ENCODE peak calls at places on chromosomes 7 and 10, in seven cellular contexts. K is aorta, G is heart left ventricle, H is left ventricle myocardium inferior, A is A673, Z is AG10803, R is epithelial cell of esophagus. O is an unnamed sample.

GRCh38 chr10:12448729-12449391 is 99.5 kb downstream of the CAMK1D start:
- DNase-seq in K (no peak), G (no peak), H (no peak), A (peak; percentile 73), Z (peak; percentile 65), R (peak; percentile 61), O (peak; percentile 12)

GRCh38 chr10:103072891-103073290 is 120.2 kb downstream of the NT5C2 start:
- DNase-seq in K (no peak), G (no peak), H (no peak), A (no peak), Z (no peak), R (no peak), O (no peak)

GRCh38 chr7:455110-455928 is 64.3 kb downstream of the PDGFA start:
- DNase-seq in K (peak; percentile 95), G (peak; percentile 86), H (peak; percentile 69), A (peak; percentile 82), Z (no peak), R (peak; percentile 49), O (no peak)

GRCh38 chr7:81624021-81624630 is 145.7 kb downstream of the HGF start:
- DNase-seq in K (no peak), G (no peak), H (no peak), A (no peak), Z (peak; percentile 48), R (no peak), O (no peak)

GRCh38 chr10:4131407-4132215 is 346.6 kb upstream of the KLF6 start:
- DNase-seq in K (no peak), G (no peak), H (no peak), A (peak; percentile 94), Z (peak; percentile 93), R (peak; percentile 66), O (peak; percentile 71)

GRCh38 chr10:25296324-25296723 is 121.5 kb downstream of the GPR158 start:
- DNase-seq in K (no peak), G (no peak), H (no peak), A (no peak), Z (no peak), R (no peak), O (no peak)

GRCh38 chr10:48798486-48799254 is 114.0 kb downstream of the WDFY4 start:
- DNase-seq in K (peak; percentile 20), G (no peak), H (no peak), A (no peak), Z (peak; percentile 45), R (peak; percentile 56), O (no peak)

GRCh38 chr10:98321203-98321780 is 53.3 kb upstream of the LOXL4 start:
- DNase-seq in K (no peak), G (no peak), H (no peak), A (no peak), Z (no peak), R (no peak), O (no peak)

GRCh38 chr10:85447690-85448089 is 918.9 kb downstream of the GRID1 start:
- DNase-seq in K (no peak), G (no peak), H (no peak), A (no peak), Z (no peak), R (no peak), O (no peak)

GRCh38 chr7:94394058-94394398 is 667 bp upstream of the COL1A2 start:
- DNase-seq in K (no peak), G (peak; percentile 31), H (peak; percentile 20), A (peak; percentile 15), Z (peak; percentile 86), R (no peak), O (no peak)

GRCh38 chr7:45074738-45075644 is 13.8 kb downstream of the NACAD start:
- DNase-seq in K (peak; percentile 59), G (no peak), H (no peak), A (no peak), Z (no peak), R (no peak), O (no peak)

GRCh38 chr7:92904292-92905131 is 68.1 kb upstream of the CDK6 start:
- DNase-seq in K (no peak), G (no peak), H (no peak), A (peak; percentile 41), Z (peak; percentile 95), R (peak; percentile 99), O (no peak)

GRCh38 chr7:146090023-146090645 is 26.5 kb upstream of the CNTNAP2 start:
- DNase-seq in K (no peak), G (no peak), H (no peak), A (peak; percentile 39), Z (no peak), R (peak; percentile 63), O (peak; percentile 12)

GRCh38 chr7:89104748-89105685 is 309.5 kb upstream of the TEX47 start:
- DNase-seq in K (no peak), G (no peak), H (no peak), A (no peak), Z (peak; percentile 43), R (no peak), O (no peak)

GRCh38 chr7:101681170-101682007 is 52.3 kb upstream of the MYL10 start:
- DNase-seq in K (peak; percentile 94), G (peak; percentile 78), H (peak; percentile 51), A (peak; percentile 93), Z (peak; percentile 92), R (peak; percentile 69), O (no peak)

GRCh38 chr10:28535846-28536245 is 2.9 kb downstream of the WAC start:
- DNase-seq in K (no peak), G (no peak), H (no peak), A (no peak), Z (no peak), R (no peak), O (no peak)

GRCh38 chr10:118682518-118682917 is 72.3 kb downstream of the CACUL1 start:
- DNase-seq in K (no peak), G (no peak), H (no peak), A (no peak), Z (no peak), R (no peak), O (no peak)

GRCh38 chr10:21464134-21464533 is 61.3 kb downstream of the SKIDA1 start:
- DNase-seq in K (no peak), G (no peak), H (no peak), A (no peak), Z (peak; percentile 60), R (no peak), O (no peak)

GRCh38 chr7:155493744-155494538 is 36.0 kb downstream of the EN2 start:
- DNase-seq in K (peak; percentile 63), G (no peak), H (no peak), A (no peak), Z (no peak), R (no peak), O (no peak)

GRCh38 chr7:155489158-155489840 is 31.4 kb downstream of the EN2 start:
- DNase-seq in K (peak; percentile 67), G (no peak), H (no peak), A (no peak), Z (no peak), R (no peak), O (no peak)

GRCh38 chr7:155490697-155491628 is 33.0 kb downstream of the EN2 start:
- DNase-seq in K (peak; percentile 88), G (peak; percentile 68), H (peak; percentile 65), A (no peak), Z (peak; percentile 28), R (no peak), O (no peak)

GRCh38 chr7:155489862-155490696 is 32.1 kb downstream of the EN2 start:
- DNase-seq in K (peak; percentile 80), G (no peak), H (no peak), A (no peak), Z (peak; percentile 20), R (no peak), O (no peak)

GRCh38 chr7:155491812-155492211 is 33.9 kb downstream of the EN2 start:
- DNase-seq in K (no peak), G (no peak), H (no peak), A (no peak), Z (no peak), R (no peak), O (no peak)
- H3K4me3 ChIP-seq in K (no peak overlapping the region), G (no peak overlapping the region), H (peak overlapping the region; percentile 59), A (no peak overlapping the region), Z (no peak overlapping the region), R (no peak overlapping the region), O (no peak overlapping the region)

GRCh38 chr7:39735903-39736302 is 112.5 kb downstream of the RALA start:
- DNase-seq in K (no peak), G (no peak), H (no peak), A (peak; percentile 44), Z (peak; percentile 35), R (no peak), O (no peak)
- H3K4me3 ChIP-seq in K (no peak overlapping the region), G (no peak overlapping the region), H (no peak overlapping the region), A (no peak overlapping the region), Z (no peak overlapping the region), R (no peak overlapping the region), O (no peak overlapping the region)

GRCh38 chr7:22447759-22448158 is 52.2 kb downstream of the STEAP1B start:
- DNase-seq in K (no peak), G (no peak), H (no peak), A (no peak), Z (no peak), R (no peak), O (no peak)

GRCh38 chr7:22444181-22444966 is 55.6 kb downstream of the STEAP1B start:
- DNase-seq in K (no peak), G (peak; percentile 39), H (peak; percentile 16), A (peak; percentile 21), Z (no peak), R (peak; percentile 78), O (no peak)

GRCh38 chr7:22445140-22445722 is 54.8 kb downstream of the STEAP1B start:
- DNase-seq in K (peak; percentile 75), G (peak; percentile 88), H (peak; percentile 86), A (peak; percentile 29), Z (peak; percentile 8), R (peak; percentile 41), O (no peak)

GRCh38 chr7:22447008-22447407 is 53.0 kb downstream of the STEAP1B start:
- DNase-seq in K (no peak), G (no peak), H (no peak), A (no peak), Z (no peak), R (no peak), O (no peak)

GRCh38 chr7:22445871-22446270 is 54.1 kb downstream of the STEAP1B start:
- DNase-seq in K (no peak), G (no peak), H (no peak), A (no peak), Z (no peak), R (no peak), O (no peak)
- H3K4me3 ChIP-seq in K (no peak overlapping the region), G (no peak overlapping the region), H (peak overlapping the region; percentile 20), A (no peak overlapping the region), Z (no peak overlapping the region), R (no peak overlapping the region), O (no peak overlapping the region)

GRCh38 chr7:67489881-67490280 is 493.2 kb downstream of the TYW1 start:
- DNase-seq in K (no peak), G (no peak), H (no peak), A (no peak), Z (no peak), R (no peak), O (no peak)

GRCh38 chr7:67487316-67487715 is 490.7 kb downstream of the TYW1 start:
- DNase-seq in K (no peak), G (no peak), H (no peak), A (no peak), Z (no peak), R (no peak), O (no peak)

DNA sequence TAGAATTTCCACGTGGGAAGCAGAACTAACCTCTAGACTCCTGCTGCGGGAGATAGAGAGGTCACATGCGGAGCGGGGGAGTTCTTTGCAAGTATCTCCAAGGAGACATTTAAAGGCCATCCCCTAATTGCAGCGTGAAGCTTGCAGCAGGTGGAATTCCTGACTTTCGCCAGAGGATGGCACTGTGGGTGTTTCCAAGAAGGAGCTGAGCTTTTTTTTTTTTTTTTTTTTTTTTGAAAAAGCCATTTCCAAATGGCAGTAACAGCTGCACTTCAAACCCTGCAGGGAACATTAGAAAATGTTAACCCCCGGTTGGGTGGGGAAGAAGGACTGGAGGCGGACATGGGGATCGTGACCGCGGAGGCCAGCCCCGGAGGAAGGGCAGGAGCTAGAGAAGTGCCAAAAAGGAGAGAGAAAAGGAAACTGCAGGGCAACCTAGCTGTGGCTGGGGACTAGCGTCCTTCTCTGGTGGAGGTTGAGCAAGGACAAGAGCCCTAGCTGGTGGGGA is 487.7 kb downstream of the TYW1 start:
- DNase-seq in K (no peak), G (peak; percentile 57), H (peak; percentile 23), A (peak; percentile 81), Z (peak; percentile 65), R (peak; percentile 52), O (peak; percentile 59)
- H3K4me3 ChIP-seq in K (no peak overlapping the region), G (peak overlapping the region; percentile 24), H (peak overlapping the region; percentile 52), A (peak overlapping the region; percentile 21), Z (peak overlapping the region; percentile 41), R (no peak overlapping the region), O (peak overlapping the region; percentile 14)